ENCODE peak calls at places on chromosomes 2 and 18, in six cellular contexts. C is H9; M is naive B cell; K is activated CD8-positive, alpha-beta memory T cell treated with anti-CD3 and anti-CD28 coated beads for 48 hours; R is progenitor cell of endocrine pancreas; O is activated CD8-positive, alpha-beta T cell treated with anti-CD3 and anti-CD28 coated beads for 36 hours. Y is an unnamed sample.

GRCh38 chr2:215775106-215775505 is 238.2 kb downstream of the MREG start:
- DNase-seq in C (no peak), M (no peak), K (no peak), R (no peak), O (no peak), Y (no peak)

GRCh38 chr2:152407204-152407721 is 72.3 kb downstream of the FMNL2 start:
- DNase-seq in C (peak), M (peak), K (no peak), R (no peak), O (peak), Y (peak)

GRCh38 chr2:112803691-112804521 is 19.6 kb upstream of the IL1A start:
- DNase-seq in C (no peak), M (no peak), K (no peak), R (no peak), O (no peak), Y (no peak)

GRCh38 chr2:9538000-9538507 is 17.6 kb downstream of the ADAM17 start:
- DNase-seq in C (no peak), M (peak), K (no peak), R (no peak), O (no peak), Y (no peak)

GRCh38 chr2:98293931-98294687 is 52.1 kb upstream of the CNGA3 start:
- DNase-seq in C (no peak), M (no peak), K (no peak), R (no peak), O (no peak), Y (no peak)

GRCh38 chr18:70982292-70982691 is 693.4 kb downstream of the SOCS6 start:
- DNase-seq in C (no peak), M (no peak), K (no peak), R (no peak), O (no peak), Y (no peak)

GRCh38 chr2:190838492-190838910 is 42.1 kb upstream of the GLS start:
- DNase-seq in C (no peak), M (no peak), K (no peak), R (no peak), O (peak), Y (no peak)

GRCh38 chr18:32670727-32671126 is 102.1 kb downstream of the KLHL14 start:
- DNase-seq in C (no peak), M (no peak), K (no peak), R (no peak), O (no peak), Y (no peak)

GRCh38 chr2:54386585-54386984 is 69.5 kb upstream of the SPTBN1 start:
- DNase-seq in C (no peak), M (no peak), K (no peak), R (no peak), O (no peak), Y (no peak)

GRCh38 chr2:217331577-217332139 is 471.8 kb upstream of the TNP1 start:
- DNase-seq in C (peak), M (no peak), K (no peak), R (peak), O (no peak), Y (no peak)

GRCh38 chr18:28065793-28066186 is 111.1 kb downstream of the CDH2 start:
- DNase-seq in C (no peak), M (no peak), K (no peak), R (no peak), O (no peak), Y (no peak)

GRCh38 chr2:126378176-126378575 is 277.8 kb upstream of the GYPC start:
- DNase-seq in C (no peak), M (no peak), K (no peak), R (no peak), O (no peak), Y (no peak)

GRCh38 chr2:45267062-45267702 is 257.9 kb upstream of the SIX2 start:
- DNase-seq in C (no peak), M (no peak), K (no peak), R (no peak), O (no peak), Y (no peak)

GRCh38 chr2:13660231-13660630 is 943.5 kb downstream of the TRIB2 start:
- DNase-seq in C (no peak), M (no peak), K (no peak), R (no peak), O (no peak), Y (no peak)

GRCh38 chr2:53422979-53423378 is 344.6 kb upstream of the CHAC2 start:
- DNase-seq in C (peak), M (no peak), K (no peak), R (no peak), O (peak), Y (peak)

GRCh38 chr2:196435189-196435588 is 204.3 kb upstream of the CCDC150 start:
- DNase-seq in C (no peak), M (no peak), K (no peak), R (no peak), O (no peak), Y (no peak)

GRCh38 chr2:139365189-139365588 is 585.0 kb upstream of the NXPH2 start:
- DNase-seq in C (no peak), M (no peak), K (no peak), R (no peak), O (no peak), Y (no peak)

Y was measured in neural crest cell.